ENCODE peak calls at places on chromosomes 16 and 17, in five cellular contexts. T, F, W, I and Y are unnamed samples.

GRCh38 chr16:88634141-88634993 is 4.0 kb upstream of the IL17C start:
- DNase-seq in T (no peak), F (no peak), W (peak; percentile 42), I (no peak), Y (no peak)

GRCh38 chr16:1612320-1613111 is at the start of gene CRAMP1:
- DNase-seq in T (no peak), F (peak; percentile 26), W (peak; percentile 20), I (peak; percentile 11), Y (peak; percentile 32)

GRCh38 chr16:86070511-86070910 is 171.5 kb downstream of the IRF8 start:
- DNase-seq in T (no peak), F (no peak), W (no peak), I (no peak), Y (no peak)

GRCh38 chr17:32551186-32551955 is 64.6 kb downstream of the CDK5R1 start:
- DNase-seq in T (no peak), F (peak; percentile 24), W (no peak), I (no peak), Y (no peak)

GRCh38 chr16:58329147-58329546 is 34.3 kb upstream of the PRSS54 start:
- DNase-seq in T (no peak), F (peak; percentile 12), W (no peak), I (no peak), Y (no peak)

GRCh38 chr17:79657861-79658810 is 47.3 kb upstream of the RBFOX3 start:
- DNase-seq in T (no peak), F (no peak), W (no peak), I (peak; percentile 9), Y (peak; percentile 42)

GRCh38 chr17:17877548-17878358 is 41.0 kb upstream of the SREBF1 start:
- DNase-seq in T (no peak), F (no peak), W (no peak), I (peak; percentile 42), Y (no peak)

GRCh38 chr17:74011963-74012362 is 191.5 kb upstream of the RPL38 start:
- DNase-seq in T (no peak), F (no peak), W (no peak), I (peak; percentile 93), Y (peak; percentile 100)

GRCh38 chr16:72400257-72401078 is 228.5 kb upstream of the PMFBP1 start:
- DNase-seq in T (no peak), F (peak; percentile 55), W (peak; percentile 29), I (peak; percentile 42), Y (peak; percentile 73)